ENCODE peak calls at places on chromosomes 4 and X, in six cellular contexts. J, E, O, L, Q and W are unnamed samples.

GRCh38 chrX:78997870-78998558 is 52.8 kb downstream of the P2RY10 start:
- DNase-seq in J (no peak), E (no peak), O (no peak), L (peak), Q (no peak), W (no peak)

GRCh38 chr4:87056884-87057283 is 122.1 kb downstream of the AFF1 start:
- DNase-seq in J (no peak), E (no peak), O (no peak), L (no peak), Q (no peak), W (no peak)

GRCh38 chr4:56979674-56980073 is 978 bp downstream of the POLR2B start:
- DNase-seq in J (peak), E (peak), O (peak), L (no peak), Q (peak), W (no peak)

GRCh38 chr4:111838406-111838930 is 306.8 kb upstream of the FAM241A start:
- DNase-seq in J (no peak), E (no peak), O (no peak), L (no peak), Q (no peak), W (no peak)

GRCh38 chrX:56784666-56785065 is 55.6 kb downstream of the NBDY start:
- DNase-seq in J (no peak), E (no peak), O (no peak), L (no peak), Q (no peak), W (no peak)

GRCh38 chrX:9530848-9531274 is 66.0 kb downstream of the TBL1X start:
- DNase-seq in J (peak), E (peak), O (peak), L (peak), Q (peak), W (peak)

GRCh38 chrX:120120223-120120622 is 4.5 kb upstream of the RHOXF1 start:
- DNase-seq in J (no peak), E (no peak), O (no peak), L (no peak), Q (no peak), W (no peak)

GRCh38 chr4:131207589-131207988 is 1941.5 kb upstream of the PCDH10 start:
- DNase-seq in J (no peak), E (no peak), O (no peak), L (no peak), Q (no peak), W (no peak)

GRCh38 chr4:124903995-124904722 is 191.6 kb upstream of the ANKRD50 start:
- DNase-seq in J (no peak), E (no peak), O (no peak), L (no peak), Q (no peak), W (no peak)

GRCh38 chr4:8580321-8581093 is at the start of gene GPR78:
- DNase-seq in J (no peak), E (peak), O (peak), L (no peak), Q (no peak), W (no peak)

GRCh38 chr4:74567981-74568380 is 123.0 kb downstream of the AREG start:
- DNase-seq in J (no peak), E (no peak), O (no peak), L (no peak), Q (no peak), W (no peak)

GRCh38 chrX:117510453-117510852 is 606.2 kb downstream of the KLHL13 start:
- DNase-seq in J (no peak), E (peak), O (no peak), L (no peak), Q (no peak), W (no peak)

GRCh38 chr4:6152879-6153705 is 47.3 kb downstream of the JAKMIP1 start:
- DNase-seq in J (no peak), E (no peak), O (no peak), L (no peak), Q (no peak), W (no peak)

GRCh38 chr4:15451181-15451865 is 18.4 kb upstream of the CC2D2A start:
- DNase-seq in J (no peak), E (no peak), O (no peak), L (no peak), Q (no peak), W (no peak)

GRCh38 chr4:834368-835147 is 8.6 kb upstream of the CPLX1 start:
- DNase-seq in J (no peak), E (no peak), O (no peak), L (no peak), Q (no peak), W (no peak)

GRCh38 chr4:182082910-182083309 is 160.3 kb upstream of the TENM3 start:
- DNase-seq in J (no peak), E (no peak), O (no peak), L (no peak), Q (no peak), W (no peak)

GRCh38 chrX:147565239-147565638 is 346.5 kb upstream of the FMR1 start:
- DNase-seq in J (no peak), E (no peak), O (no peak), L (no peak), Q (no peak), W (no peak)

GRCh38 chr4:158754385-158755180 is 14.2 kb upstream of the FNIP2 start:
- DNase-seq in J (no peak), E (no peak), O (no peak), L (no peak), Q (no peak), W (no peak)

GRCh38 chr4:109395694-109396093 is 37.9 kb upstream of the SEC24B start:
- DNase-seq in J (no peak), E (peak), O (no peak), L (no peak), Q (no peak), W (no peak)

GRCh38 chrX:129346574-129346973 is 176.7 kb downstream of the SMARCA1 start:
- DNase-seq in J (no peak), E (no peak), O (no peak), L (no peak), Q (no peak), W (no peak)

GRCh38 chr4:16783119-16783518 is 115.3 kb downstream of the LDB2 start:
- DNase-seq in J (no peak), E (peak), O (no peak), L (no peak), Q (no peak), W (no peak)

GRCh38 chr4:110798682-110799081 is 175.8 kb upstream of the PITX2 start:
- DNase-seq in J (no peak), E (no peak), O (no peak), L (no peak), Q (no peak), W (no peak)